ENCODE peak calls at places on chromosomes 12 and 14, in ten cellular contexts. One of them, this sample, is unnamed.

GRCh38 chr12:123273166-123273565 is 1.5 kb upstream of the CDK2AP1 start:
- DNase-seq in anterior cingulate cortex: no peak
- DNase-seq in naive thymus-derived CD8-positive, alpha-beta T cell: no peak
- DNase-seq in NCI-H1105: no peak
- DNase-seq in T follicular helper cell: no peak
- DNase-seq in hypothalamus: no peak
- DNase-seq in cardiac muscle cell: no peak
- DNase-seq in cardiac fibroblast: no peak
- DNase-seq in effector memory CD4-positive, alpha-beta T cell: no peak
- DNase-seq in mucosa of descending colon: no peak
- DNase-seq in this sample: no peak

GRCh38 chr12:122876724-122877123 is 19.2 kb downstream of the VPS37B start:
- DNase-seq in anterior cingulate cortex: no peak
- DNase-seq in T follicular helper cell: no peak
- DNase-seq in hypothalamus: no peak
- DNase-seq in mucosa of descending colon: peak; percentile 26
- DNase-seq in naive thymus-derived CD8-positive, alpha-beta T cell: no peak
- DNase-seq in effector memory CD4-positive, alpha-beta T cell: no peak
- DNase-seq in NCI-H1105: no peak
- DNase-seq in cardiac muscle cell: no peak
- DNase-seq in cardiac fibroblast: no peak
- DNase-seq in this sample: no peak

GRCh38 chr14:25908707-25909106 is 689.1 kb downstream of the NOVA1 start:
- DNase-seq in hypothalamus: no peak
- DNase-seq in T follicular helper cell: no peak
- DNase-seq in NCI-H1105: no peak
- DNase-seq in effector memory CD4-positive, alpha-beta T cell: no peak
- DNase-seq in anterior cingulate cortex: no peak
- DNase-seq in mucosa of descending colon: no peak
- DNase-seq in cardiac muscle cell: no peak
- DNase-seq in naive thymus-derived CD8-positive, alpha-beta T cell: no peak
- DNase-seq in cardiac fibroblast: no peak
- DNase-seq in this sample: no peak

GRCh38 chr14:95515523-95516517 is 630 bp downstream of the SYNE3 start:
- DNase-seq in hypothalamus: peak; percentile 75
- DNase-seq in cardiac muscle cell: peak; percentile 60
- DNase-seq in anterior cingulate cortex: peak; percentile 55
- DNase-seq in NCI-H1105: peak; percentile 50
- DNase-seq in mucosa of descending colon: peak; percentile 84
- DNase-seq in T follicular helper cell: peak; percentile 73
- DNase-seq in cardiac fibroblast: peak; percentile 58
- DNase-seq in naive thymus-derived CD8-positive, alpha-beta T cell: peak; percentile 78
- DNase-seq in effector memory CD4-positive, alpha-beta T cell: peak; percentile 81
- DNase-seq in this sample: peak; percentile 80

GRCh38 chr12:51907083-51907863 is at the start of gene ACVRL1:
- DNase-seq in T follicular helper cell: no peak
- DNase-seq in mucosa of descending colon: peak; percentile 73
- DNase-seq in hypothalamus: no peak
- DNase-seq in anterior cingulate cortex: no peak
- DNase-seq in effector memory CD4-positive, alpha-beta T cell: no peak
- DNase-seq in cardiac muscle cell: peak; percentile 43
- DNase-seq in naive thymus-derived CD8-positive, alpha-beta T cell: no peak
- DNase-seq in NCI-H1105: no peak
- DNase-seq in cardiac fibroblast: no peak
- DNase-seq in this sample: no peak

GRCh38 chr12:101759396-101760047 is 20.3 kb upstream of the SYCP3 start:
- DNase-seq in cardiac muscle cell: peak; percentile 50
- DNase-seq in T follicular helper cell: no peak
- DNase-seq in naive thymus-derived CD8-positive, alpha-beta T cell: peak; percentile 38
- DNase-seq in anterior cingulate cortex: no peak
- DNase-seq in mucosa of descending colon: no peak
- DNase-seq in cardiac fibroblast: peak; percentile 54
- DNase-seq in effector memory CD4-positive, alpha-beta T cell: no peak
- DNase-seq in hypothalamus: no peak
- DNase-seq in NCI-H1105: peak; percentile 9
- DNase-seq in this sample: no peak

GRCh38 chr12:114888458-114888857 is 204.5 kb upstream of the TBX3 start:
- DNase-seq in hypothalamus: no peak
- DNase-seq in naive thymus-derived CD8-positive, alpha-beta T cell: no peak
- DNase-seq in mucosa of descending colon: no peak
- DNase-seq in cardiac muscle cell: peak; percentile 33
- DNase-seq in anterior cingulate cortex: no peak
- DNase-seq in effector memory CD4-positive, alpha-beta T cell: no peak
- DNase-seq in T follicular helper cell: no peak
- DNase-seq in cardiac fibroblast: peak; percentile 75
- DNase-seq in NCI-H1105: no peak
- DNase-seq in this sample: no peak

GRCh38 chr12:6635375-6635855 is 344 bp downstream of the LPAR5 start:
- DNase-seq in mucosa of descending colon: peak; percentile 55
- DNase-seq in cardiac muscle cell: no peak
- DNase-seq in NCI-H1105: no peak
- DNase-seq in hypothalamus: no peak
- DNase-seq in cardiac fibroblast: no peak
- DNase-seq in anterior cingulate cortex: no peak
- DNase-seq in effector memory CD4-positive, alpha-beta T cell: no peak
- DNase-seq in T follicular helper cell: no peak
- DNase-seq in naive thymus-derived CD8-positive, alpha-beta T cell: peak; percentile 55
- DNase-seq in this sample: peak; percentile 58

GRCh38 chr12:46084666-46085631 is 94.6 kb upstream of the SCAF11 start:
- DNase-seq in T follicular helper cell: no peak
- DNase-seq in cardiac muscle cell: no peak
- DNase-seq in naive thymus-derived CD8-positive, alpha-beta T cell: no peak
- DNase-seq in NCI-H1105: no peak
- DNase-seq in mucosa of descending colon: no peak
- DNase-seq in effector memory CD4-positive, alpha-beta T cell: no peak
- DNase-seq in cardiac fibroblast: no peak
- DNase-seq in hypothalamus: no peak
- DNase-seq in anterior cingulate cortex: no peak
- DNase-seq in this sample: no peak

GRCh38 chr12:121793836-121794531 is 496 bp upstream of the RHOF start:
- DNase-seq in hypothalamus: peak; percentile 76
- DNase-seq in effector memory CD4-positive, alpha-beta T cell: peak; percentile 93
- DNase-seq in mucosa of descending colon: peak; percentile 98
- DNase-seq in cardiac muscle cell: peak; percentile 94
- DNase-seq in NCI-H1105: peak; percentile 80
- DNase-seq in anterior cingulate cortex: peak; percentile 81
- DNase-seq in cardiac fibroblast: peak; percentile 90
- DNase-seq in T follicular helper cell: peak; percentile 89
- DNase-seq in naive thymus-derived CD8-positive, alpha-beta T cell: peak; percentile 96
- DNase-seq in this sample: peak; percentile 92

GRCh38 chr12:93223440-93224426 is 154.0 kb upstream of the NUDT4 start:
- DNase-seq in cardiac fibroblast: peak; percentile 71
- DNase-seq in effector memory CD4-positive, alpha-beta T cell: no peak
- DNase-seq in cardiac muscle cell: peak; percentile 65
- DNase-seq in NCI-H1105: peak; percentile 63
- DNase-seq in hypothalamus: no peak
- DNase-seq in anterior cingulate cortex: no peak
- DNase-seq in naive thymus-derived CD8-positive, alpha-beta T cell: no peak
- DNase-seq in mucosa of descending colon: no peak
- DNase-seq in T follicular helper cell: no peak
- DNase-seq in this sample: no peak

GRCh38 chr14:56073783-56074182 is 44.4 kb upstream of the PELI2 start:
- DNase-seq in NCI-H1105: no peak
- DNase-seq in mucosa of descending colon: no peak
- DNase-seq in cardiac fibroblast: no peak
- DNase-seq in T follicular helper cell: no peak
- DNase-seq in anterior cingulate cortex: no peak
- DNase-seq in cardiac muscle cell: no peak
- DNase-seq in hypothalamus: no peak
- DNase-seq in effector memory CD4-positive, alpha-beta T cell: no peak
- DNase-seq in naive thymus-derived CD8-positive, alpha-beta T cell: no peak
- DNase-seq in this sample: no peak

GRCh38 chr14:53927171-53927570 is 29.5 kb downstream of the BMP4 start:
- DNase-seq in NCI-H1105: no peak
- DNase-seq in effector memory CD4-positive, alpha-beta T cell: no peak
- DNase-seq in naive thymus-derived CD8-positive, alpha-beta T cell: no peak
- DNase-seq in mucosa of descending colon: no peak
- DNase-seq in hypothalamus: no peak
- DNase-seq in cardiac muscle cell: peak; percentile 50
- DNase-seq in T follicular helper cell: no peak
- DNase-seq in cardiac fibroblast: peak; percentile 48
- DNase-seq in anterior cingulate cortex: no peak
- DNase-seq in this sample: no peak

GRCh38 chr14:64364907-64365306 is 23.2 kb upstream of the MTHFD1 start:
- DNase-seq in T follicular helper cell: no peak
- DNase-seq in cardiac fibroblast: peak; percentile 63
- DNase-seq in mucosa of descending colon: no peak
- DNase-seq in cardiac muscle cell: peak; percentile 47
- DNase-seq in effector memory CD4-positive, alpha-beta T cell: no peak
- DNase-seq in hypothalamus: no peak
- DNase-seq in NCI-H1105: no peak
- DNase-seq in anterior cingulate cortex: no peak
- DNase-seq in naive thymus-derived CD8-positive, alpha-beta T cell: no peak
- DNase-seq in this sample: no peak

This sample was measured in BE2C.